ENCODE peak calls at places on chromosomes 13 and 19, in ten cellular contexts. I is AG04450, D is esophagus squamous epithelium, J is ascending aorta, P is fibroblast of lung, N is bronchial epithelial cell, Q is neural progenitor cell, E is brain microvascular endothelial cell, T is lower lobe of right lung, M is kidney epithelial cell. S is an unnamed sample. For H3K27me3, the result is how much of the 10 kb centered on the place peaks cover.

GRCh38 chr19:17001603-17002183 is 24.9 kb downstream of the CPAMD8 start:
- DNase-seq in I (no peak), D (no peak), J (no peak), P (no peak), N (no peak), Q (no peak), E (no peak), T (no peak), M (no peak), S (no peak)

GRCh38 chr19:44585371-44586141 is 27.8 kb upstream of the IGSF23 start:
- DNase-seq in I (no peak), D (no peak), J (no peak), P (peak), N (peak), Q (no peak), E (peak), T (no peak), M (no peak), S (no peak)

GRCh38 chr19:7657047-7657779 is 11.6 kb upstream of the RETN start:
- DNase-seq in I (no peak), D (no peak), J (no peak), P (no peak), N (no peak), Q (peak), E (no peak), T (peak), M (no peak), S (no peak)

GRCh38 chr19:54916822-54917221 is 10.9 kb downstream of the NCR1 start:
- DNase-seq in I (no peak), D (no peak), J (no peak), P (no peak), N (no peak), Q (no peak), E (no peak), T (no peak), M (no peak), S (no peak)

GRCh38 chr19:49216076-49216475 is 58.5 kb downstream of the TRPM4 start:
- DNase-seq in I (no peak), D (no peak), J (no peak), P (peak), N (peak), Q (no peak), E (peak), T (no peak), M (no peak), S (no peak)

GRCh38 chr13:26896986-26897668 is 136.5 kb upstream of the GPR12 start:
- DNase-seq in I (no peak), D (no peak), J (no peak), P (no peak), N (no peak), Q (peak), E (no peak), T (no peak), M (no peak), S (no peak)

GRCh38 chr19:17281391-17282304 is at the start of gene ANKLE1:
- DNase-seq in I (no peak), D (no peak), J (no peak), P (no peak), N (no peak), Q (peak), E (no peak), T (peak), M (no peak), S (no peak)

GRCh38 chr13:99199541-99200432 is 867 bp upstream of the UBAC2 start:
- DNase-seq in I (no peak), D (no peak), J (peak), P (peak), N (no peak), Q (no peak), E (no peak), T (no peak), M (no peak), S (no peak)

GRCh38 chr13:35789335-35790166 is 313.1 kb upstream of the MAB21L1 start:
- DNase-seq in I (no peak), D (no peak), J (no peak), P (peak), N (peak), Q (peak), E (peak), T (no peak), M (peak), S (no peak)

GRCh38 chr13:44040070-44040753 is 160.5 kb downstream of the LACC1 start:
- DNase-seq in I (no peak), D (no peak), J (no peak), P (peak), N (peak), Q (no peak), E (no peak), T (no peak), M (no peak), S (no peak)

DNA sequence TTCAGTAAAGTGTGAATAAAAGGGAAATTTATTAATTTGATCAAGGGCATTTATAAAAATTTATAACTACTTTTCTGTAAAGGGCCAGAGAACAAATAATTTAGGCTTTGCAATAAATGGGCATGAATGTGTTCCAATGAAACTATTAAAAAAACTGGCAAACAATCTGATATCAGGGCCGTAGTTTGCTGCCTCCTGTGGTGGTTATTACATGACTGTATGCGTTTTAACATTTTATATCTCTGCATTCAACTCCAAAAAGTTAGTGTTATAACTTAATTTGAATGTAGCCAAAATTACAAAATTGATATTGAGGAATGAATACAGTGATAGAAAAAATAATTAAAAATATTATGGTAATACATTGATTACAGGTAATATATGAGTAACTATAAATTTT is 80.5 kb upstream of the POSTN start:
- DNase-seq in I (no peak), D (no peak), J (no peak), P (no peak), N (no peak), Q (no peak), E (no peak), T (no peak), M (no peak), S (no peak)
- H3K4me3 ChIP-seq in I (no peak), D (no peak), J (no peak), P (no peak), N (no peak), Q (no peak), E (no peak), T (no peak), M (no peak), S (no peak)

DNA sequence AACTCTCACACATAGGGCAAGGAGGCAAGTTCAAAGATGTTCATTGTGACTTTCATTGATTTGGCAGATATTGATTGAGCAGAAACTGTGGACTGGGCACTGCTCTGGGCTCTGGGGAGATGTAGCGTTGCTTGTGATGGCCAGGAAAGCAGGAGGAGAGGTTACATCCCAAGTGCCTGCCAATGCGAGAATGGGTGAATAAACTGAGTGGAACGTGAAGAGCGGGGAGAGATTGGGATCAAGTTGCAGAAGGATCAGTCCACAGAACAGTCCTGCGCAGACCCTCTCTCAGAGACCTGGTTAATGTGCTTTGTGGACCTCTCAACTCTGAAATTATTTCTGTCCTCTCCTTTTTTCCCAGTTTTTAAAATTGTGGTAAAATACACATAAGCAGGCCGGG is 124.0 kb upstream of the PEG3 start:
- DNase-seq in I (no peak), D (no peak), J (no peak), P (no peak), N (no peak), Q (no peak), E (no peak), T (no peak), M (no peak), S (no peak)
- TF ChIP-seq CTCF in I (no peak), D (no peak), J (no peak), P (no peak), N (no peak), Q (no peak), E (no peak), T (no peak), M (no peak), S (no peak)

GRCh38 chr19:13401388-13401787 is 104.9 kb downstream of the CACNA1A start:
- DNase-seq in I (no peak), D (no peak), J (no peak), P (peak), N (peak), Q (no peak), E (peak), T (no peak), M (no peak), S (no peak)
- H3K27me3 ChIP-seq in I (under half), D (under half), J (under half), P (under half), N (under half), Q (under half), E (under half), T (under half), M (under half), S (under half)

GRCh38 chr19:3048190-3048533 is 14.1 kb downstream of the TLE5 start:
- DNase-seq in I (no peak), D (no peak), J (no peak), P (no peak), N (no peak), Q (no peak), E (no peak), T (no peak), M (no peak), S (no peak)

GRCh38 chr19:3045885-3046603 is 16.3 kb downstream of the TLE5 start:
- DNase-seq in I (no peak), D (no peak), J (no peak), P (no peak), N (no peak), Q (peak), E (no peak), T (no peak), M (no peak), S (no peak)

GRCh38 chr19:3049089-3049488 is 13.2 kb downstream of the TLE5 start:
- DNase-seq in I (no peak), D (no peak), J (no peak), P (no peak), N (no peak), Q (no peak), E (no peak), T (no peak), M (no peak), S (no peak)

GRCh38 chr19:3046621-3047306 is 15.5 kb downstream of the TLE5 start:
- DNase-seq in I (no peak), D (no peak), J (no peak), P (no peak), N (no peak), Q (peak), E (no peak), T (peak), M (no peak), S (no peak)

DNA sequence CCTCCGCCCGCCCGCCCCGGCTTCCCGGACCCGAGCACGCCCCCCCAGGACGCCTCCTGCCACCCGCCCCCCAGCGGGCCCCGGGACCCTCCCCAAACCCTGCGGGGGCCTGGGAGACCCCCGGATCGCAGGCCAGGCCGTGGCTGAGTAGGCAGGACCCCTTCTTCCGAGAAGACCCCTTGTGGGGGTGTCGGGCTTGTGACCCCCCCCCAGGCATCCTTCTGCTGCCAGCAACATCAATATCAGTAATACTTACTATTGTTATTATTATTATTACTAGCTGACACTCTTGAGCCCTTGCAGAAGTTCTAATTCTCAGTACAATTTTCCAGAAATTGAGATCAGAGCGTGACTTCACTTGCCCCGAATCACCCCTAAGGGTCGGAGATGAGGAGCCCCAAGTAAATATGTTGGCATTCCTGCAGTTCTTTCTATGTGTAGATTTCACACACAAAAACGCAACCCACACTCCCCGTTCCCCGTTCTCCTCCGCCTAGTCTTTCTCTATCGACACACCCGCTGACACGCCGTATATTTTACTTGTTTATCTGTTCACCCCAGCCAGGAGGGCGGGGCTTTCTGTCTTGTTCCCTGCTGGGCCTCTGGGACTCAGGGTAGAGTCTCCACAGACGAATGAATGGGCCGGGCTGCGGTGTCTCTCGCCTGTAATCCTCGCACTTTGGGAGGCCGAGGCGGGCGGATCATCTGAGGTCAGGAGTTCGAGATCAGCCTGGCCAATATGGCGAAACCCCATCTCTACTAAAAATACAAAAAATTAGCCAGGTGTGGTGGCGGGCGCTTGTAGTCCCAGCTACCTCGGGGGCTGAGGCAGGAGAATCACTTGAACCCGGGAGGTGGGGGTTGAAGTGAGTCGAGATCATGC is 14.7 kb downstream of the TLE5 start:
- DNase-seq in I (peak), D (no peak), J (peak), P (peak), N (peak), Q (peak), E (peak), T (peak), M (no peak), S (no peak)
- H3K4me3 ChIP-seq in I (peak), D (peak), J (peak), P (peak), N (peak), Q (peak), E (peak), T (peak), M (no peak), S (peak)

DNA sequence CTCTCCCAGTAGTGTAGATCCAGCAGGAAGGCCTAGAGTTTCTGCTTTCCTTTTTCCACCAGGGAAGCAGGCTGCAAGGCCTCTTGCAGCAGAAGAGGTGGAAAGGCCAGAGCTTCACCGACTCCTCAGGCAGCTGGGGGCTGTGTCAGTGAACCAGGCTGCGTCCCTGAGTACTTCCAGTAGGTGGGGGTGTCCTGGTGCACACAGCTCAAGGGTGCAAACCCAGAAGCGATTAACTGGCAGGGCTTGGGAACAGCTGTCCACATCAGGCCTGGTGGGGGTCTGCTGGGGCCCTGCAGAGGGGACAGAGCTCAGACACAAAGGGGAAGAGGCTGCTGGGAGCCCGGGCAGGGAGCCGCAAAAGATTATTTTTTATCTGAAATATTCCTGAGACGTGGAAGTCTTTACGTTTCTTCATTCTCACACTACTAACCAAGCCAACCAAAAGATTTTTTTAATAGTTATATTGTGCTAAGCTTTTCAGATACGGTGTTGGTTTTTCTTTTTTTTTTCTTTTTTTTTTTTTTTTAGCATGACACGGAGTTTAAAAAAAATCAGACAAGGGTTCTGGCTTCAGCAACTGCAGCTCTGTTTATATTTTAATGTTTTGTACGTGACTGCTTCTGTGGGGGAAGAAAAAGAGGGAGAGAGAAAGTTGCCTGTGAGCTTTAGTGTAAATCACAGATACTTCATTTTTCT is 11.0 kb downstream of the TSHZ3 start:
- DNase-seq in I (no peak), D (no peak), J (peak), P (peak), N (no peak), Q (peak), E (peak), T (no peak), M (no peak), S (no peak)
- TF ChIP-seq CTCF in I (peak), D (peak), J (peak), P (peak), N (peak), Q (peak), E (peak), T (peak), M (peak), S (peak)

GRCh38 chr13:25372275-25373081 is 704 bp downstream of the ATP8A2 start:
- DNase-seq in I (no peak), D (no peak), J (no peak), P (no peak), N (no peak), Q (peak), E (no peak), T (no peak), M (no peak), S (no peak)
- H3K27me3 ChIP-seq in I (under half), D (under half), J (under half), P (under half), N (under half), Q (half or more), E (under half), T (half or more), M (under half), S (under half)

GRCh38 chr19:47505506-47505905 is 9.4 kb downstream of the NAPA start:
- DNase-seq in I (no peak), D (no peak), J (no peak), P (no peak), N (no peak), Q (no peak), E (no peak), T (no peak), M (no peak), S (no peak)

GRCh38 chr19:47506459-47506858 is 8.4 kb downstream of the NAPA start:
- DNase-seq in I (no peak), D (no peak), J (no peak), P (no peak), N (no peak), Q (no peak), E (no peak), T (no peak), M (no peak), S (no peak)

GRCh38 chr19:47499863-47500830 is 14.7 kb downstream of the NAPA start:
- DNase-seq in I (no peak), D (no peak), J (no peak), P (no peak), N (no peak), Q (no peak), E (no peak), T (no peak), M (no peak), S (no peak)

GRCh38 chr19:47503823-47504145 is 11.1 kb downstream of the NAPA start:
- DNase-seq in I (no peak), D (no peak), J (no peak), P (no peak), N (no peak), Q (no peak), E (no peak), T (no peak), M (no peak), S (no peak)

DNA sequence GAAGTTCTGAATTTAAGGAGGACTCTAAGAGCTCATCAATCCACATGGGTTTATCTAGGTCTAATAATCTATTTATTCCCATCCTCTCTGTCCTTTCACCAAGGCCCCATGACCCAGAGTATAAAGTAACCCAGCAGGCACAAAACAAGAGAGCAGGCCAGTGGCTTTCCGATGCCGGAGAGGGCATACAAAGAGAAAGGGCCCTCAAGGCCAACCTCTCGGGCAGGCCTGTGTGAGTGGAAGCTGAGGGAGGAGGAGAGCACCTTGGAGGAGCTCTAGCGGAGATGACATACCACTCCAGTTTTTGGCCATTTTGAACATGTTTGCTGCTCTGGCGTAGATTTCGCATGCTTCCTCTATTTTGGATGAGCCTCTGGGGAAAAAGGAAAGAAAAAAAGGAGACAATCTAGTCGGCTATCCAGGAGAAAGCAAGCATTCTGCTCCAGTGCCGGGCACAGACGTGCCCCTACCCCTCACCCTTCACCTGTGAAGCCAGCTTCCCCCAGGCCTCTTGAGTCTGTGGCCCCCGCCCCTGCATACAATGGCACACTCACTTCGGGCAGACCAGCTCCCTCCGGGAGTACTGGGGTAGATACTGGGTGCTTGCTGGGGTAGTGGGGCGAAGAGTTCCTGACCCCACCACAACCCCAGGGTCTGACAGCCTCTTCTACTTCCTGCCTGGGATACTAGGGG is 11.6 kb downstream of the NAPA start:
- DNase-seq in I (no peak), D (no peak), J (no peak), P (no peak), N (no peak), Q (no peak), E (no peak), T (no peak), M (no peak), S (no peak)
- H3K4me3 ChIP-seq in I (no peak), D (no peak), J (no peak), P (no peak), N (no peak), Q (no peak), E (no peak), T (no peak), M (no peak), S (no peak)

GRCh38 chr13:39602614-39603366 is at the start of gene LHFPL6:
- DNase-seq in I (peak), D (no peak), J (peak), P (peak), N (peak), Q (peak), E (peak), T (peak), M (no peak), S (no peak)
- TF ChIP-seq CTCF in I (peak), D (peak), J (no peak), P (peak), N (peak), Q (peak), E (peak), T (peak), M (peak), S (peak)

GRCh38 chr19:14762111-14762510 is 16.2 kb downstream of the ADGRE2 start:
- DNase-seq in I (no peak), D (no peak), J (no peak), P (no peak), N (no peak), Q (no peak), E (no peak), T (no peak), M (no peak), S (no peak)
- H3K27me3 ChIP-seq in I (under half), D (under half), J (under half), P (under half), N (under half), Q (under half), E (under half), T (under half), M (under half), S (under half)

GRCh38 chr13:51794959-51795358 is 9.0 kb downstream of the DHRS12 start:
- DNase-seq in I (no peak), D (no peak), J (no peak), P (no peak), N (no peak), Q (no peak), E (no peak), T (no peak), M (no peak), S (no peak)
- H3K4me3 ChIP-seq in I (no peak), D (no peak), J (no peak), P (no peak), N (no peak), Q (no peak), E (no peak), T (no peak), M (no peak), S (no peak)